ENCODE peak calls at places on chromosomes 7 and 10, in ten cellular contexts. G, I, U, Q, M, E, X, V, N and C are unnamed samples.

GRCh38 chr7:56106108-56107073 is at the start of gene CHCHD2:
- DNase-seq in V (peak), M (peak), G (peak), U (peak), I (peak), X (peak), E (peak), Q (peak), N (peak), C (peak)

GRCh38 chr10:50416885-50417284 is 165.6 kb upstream of the ASAH2 start:
- DNase-seq in I (no peak), G (no peak), U (no peak), N (no peak), X (no peak), E (no peak), M (no peak), Q (no peak), V (no peak), C (no peak)

GRCh38 chr10:99346247-99346646 is 17.1 kb downstream of the CNNM1 start:
- DNase-seq in V (no peak), Q (no peak), U (no peak), X (no peak), I (no peak), E (no peak), N (no peak), G (no peak), M (peak), C (no peak)

GRCh38 chr10:90832111-90832510 is 25.7 kb downstream of the HTR7 start:
- DNase-seq in U (no peak), V (no peak), M (no peak), Q (no peak), G (no peak), X (no peak), E (no peak), N (no peak), I (no peak), C (no peak)

GRCh38 chr7:132750530-132751281 is 174.4 kb upstream of the PLXNA4 start:
- DNase-seq in M (no peak), N (no peak), Q (no peak), G (no peak), I (no peak), X (no peak), V (no peak), E (no peak), U (no peak), C (no peak)

GRCh38 chr10:113960617-113961260 is 82.9 kb upstream of the ADRB1 start:
- DNase-seq in Q (no peak), V (peak), M (peak), N (no peak), X (no peak), E (no peak), U (peak), G (no peak), I (no peak), C (no peak)

GRCh38 chr7:16660702-16661464 is 14.9 kb downstream of the BZW2 start:
- DNase-seq in U (no peak), M (peak), V (no peak), E (no peak), Q (no peak), G (no peak), X (no peak), N (no peak), I (no peak), C (no peak)

GRCh38 chr7:51242881-51243518 is 73.6 kb downstream of the COBL start:
- DNase-seq in M (no peak), U (no peak), X (no peak), N (no peak), G (no peak), I (no peak), Q (no peak), E (no peak), V (no peak), C (no peak)

GRCh38 chr7:151813445-151813844 is 63.5 kb downstream of the PRKAG2 start:
- DNase-seq in V (no peak), N (no peak), E (no peak), I (no peak), X (no peak), Q (no peak), U (no peak), G (no peak), M (no peak), C (no peak)

GRCh38 chr10:58715056-58715455 is 202.4 kb downstream of the BICC1 start:
- DNase-seq in Q (no peak), G (no peak), N (no peak), I (no peak), X (no peak), V (no peak), M (no peak), E (no peak), U (no peak), C (no peak)

GRCh38 chr7:141742229-141742628 is 4.1 kb downstream of the SSBP1 start:
- DNase-seq in U (no peak), X (no peak), Q (no peak), M (no peak), E (no peak), N (no peak), I (no peak), G (no peak), V (no peak), C (no peak)

GRCh38 chr10:52322323-52322722 is 8.2 kb downstream of the DKK1 start:
- DNase-seq in I (no peak), N (no peak), Q (no peak), V (no peak), M (no peak), E (no peak), U (no peak), G (no peak), X (no peak), C (no peak)

GRCh38 chr10:73992899-73993788 is 4.8 kb upstream of the VCL start:
- DNase-seq in V (no peak), E (no peak), N (no peak), X (no peak), I (no peak), U (no peak), Q (no peak), M (peak), G (no peak), C (no peak)

GRCh38 chr10:93680414-93681047 is 21.9 kb downstream of the FRA10AC1 start:
- DNase-seq in V (peak), Q (no peak), N (no peak), I (no peak), E (no peak), M (peak), U (no peak), G (peak), X (no peak), C (no peak)

GRCh38 chr10:71213127-71213616 is 802 bp downstream of the UNC5B start:
- DNase-seq in E (no peak), V (peak), N (peak), G (no peak), Q (no peak), M (peak), U (no peak), X (no peak), I (no peak), C (peak)

GRCh38 chr7:8125680-8126444 is 136.1 kb downstream of the ICA1 start:
- DNase-seq in Q (no peak), G (no peak), I (no peak), E (no peak), M (no peak), N (no peak), V (no peak), X (peak), U (no peak), C (no peak)

GRCh38 chr10:50381637-50382036 is 130.3 kb upstream of the ASAH2 start:
- DNase-seq in N (no peak), X (no peak), U (no peak), Q (no peak), E (no peak), I (no peak), G (no peak), V (no peak), M (no peak), C (no peak)

GRCh38 chr10:102523250-102524029 is 19.7 kb downstream of the SUFU start:
- DNase-seq in M (peak), X (no peak), U (no peak), I (no peak), V (no peak), E (no peak), G (no peak), N (no peak), Q (no peak), C (no peak)

GRCh38 chr10:93916257-93917063 is 22.7 kb downstream of the SLC35G1 start:
- DNase-seq in N (no peak), I (no peak), X (no peak), G (no peak), M (peak), V (peak), Q (no peak), E (no peak), U (peak), C (no peak)

GRCh38 chr10:98430427-98430826 is 15.4 kb upstream of the PYROXD2 start:
- DNase-seq in N (no peak), Q (no peak), E (no peak), X (no peak), I (no peak), G (no peak), V (no peak), M (no peak), U (no peak), C (no peak)

GRCh38 chr7:157079116-157079515 is 59.6 kb upstream of the UBE3C start:
- DNase-seq in Q (no peak), I (no peak), N (no peak), M (no peak), V (no peak), U (no peak), E (no peak), X (no peak), G (no peak), C (no peak)

GRCh38 chr7:142832452-142832851 is 22.4 kb upstream of the EPHB6 start:
- DNase-seq in E (no peak), U (no peak), V (no peak), N (no peak), X (no peak), Q (no peak), M (no peak), I (no peak), G (no peak), C (no peak)

GRCh38 chr7:158568974-158569857 is 18.4 kb downstream of the PTPRN2 start:
- DNase-seq in G (no peak), V (no peak), E (no peak), M (no peak), I (no peak), X (no peak), Q (no peak), N (no peak), U (no peak), C (no peak)

GRCh38 chr10:116861796-116862195 is 12.5 kb downstream of the ENO4 start:
- DNase-seq in I (no peak), Q (no peak), X (no peak), U (no peak), E (no peak), G (no peak), N (no peak), M (no peak), V (no peak), C (no peak)